ENCODE peak calls at places on chromosomes 13 and 19, in five cellular contexts. One of them, this sample, is unnamed.

GRCh38 chr19:43591904-43592772 is 3.8 kb downstream of the IRGQ start:
- DNase-seq in mammary epithelial cell: no peak
- DNase-seq in endothelial cell of umbilical vein: no peak
- DNase-seq in hepatocyte: no peak
- DNase-seq in neuronal stem cell: no peak
- DNase-seq in this sample: no peak

GRCh38 chr13:55553736-55554135 is 1587.0 kb upstream of the PRR20A start:
- DNase-seq in hepatocyte: no peak
- DNase-seq in mammary epithelial cell: no peak
- DNase-seq in neuronal stem cell: no peak
- DNase-seq in endothelial cell of umbilical vein: no peak
- DNase-seq in this sample: no peak

GRCh38 chr13:25447396-25447795 is 75.6 kb downstream of the ATP8A2 start:
- DNase-seq in mammary epithelial cell: no peak
- DNase-seq in hepatocyte: no peak
- DNase-seq in neuronal stem cell: no peak
- DNase-seq in endothelial cell of umbilical vein: no peak
- DNase-seq in this sample: no peak

GRCh38 chr13:46953331-46953730 is 56.5 kb upstream of the HTR2A start:
- DNase-seq in endothelial cell of umbilical vein: no peak
- DNase-seq in neuronal stem cell: no peak
- DNase-seq in hepatocyte: no peak
- DNase-seq in mammary epithelial cell: no peak
- DNase-seq in this sample: no peak

GRCh38 chr13:99390601-99391000 is 83.4 kb upstream of the GPR183 start:
- DNase-seq in hepatocyte: no peak
- DNase-seq in endothelial cell of umbilical vein: no peak
- DNase-seq in mammary epithelial cell: no peak
- DNase-seq in neuronal stem cell: no peak
- DNase-seq in this sample: no peak

GRCh38 chr13:32988588-32989256 is 27.5 kb upstream of the KL start:
- DNase-seq in hepatocyte: no peak
- DNase-seq in endothelial cell of umbilical vein: no peak
- DNase-seq in mammary epithelial cell: no peak
- DNase-seq in neuronal stem cell: no peak
- DNase-seq in this sample: no peak

GRCh38 chr19:38142176-38143035 is 81.6 kb downstream of the DPF1 start:
- DNase-seq in endothelial cell of umbilical vein: peak; percentile 37
- DNase-seq in hepatocyte: peak; percentile 74
- DNase-seq in neuronal stem cell: peak; percentile 68
- DNase-seq in mammary epithelial cell: peak; percentile 32
- DNase-seq in this sample: peak; percentile 44

GRCh38 chr13:26847281-26847680 is 86.7 kb upstream of the GPR12 start:
- DNase-seq in neuronal stem cell: peak; percentile 15
- DNase-seq in mammary epithelial cell: no peak
- DNase-seq in hepatocyte: no peak
- DNase-seq in endothelial cell of umbilical vein: no peak
- DNase-seq in this sample: no peak

GRCh38 chr19:1651548-1652394 is 644 bp downstream of the TCF3 start:
- DNase-seq in hepatocyte: peak; percentile 75
- DNase-seq in endothelial cell of umbilical vein: peak; percentile 40
- DNase-seq in mammary epithelial cell: peak; percentile 36
- DNase-seq in neuronal stem cell: peak; percentile 42
- DNase-seq in this sample: no peak
- H2AFZ ChIP-seq in hepatocyte: peak overlapping the region; percentile 46
- H2AFZ ChIP-seq in endothelial cell of umbilical vein: no peak overlapping the region
- H2AFZ ChIP-seq in mammary epithelial cell: peak overlapping the region; percentile 36
- H2AFZ ChIP-seq in neuronal stem cell: peak overlapping the region; percentile 23
- H2AFZ ChIP-seq in this sample: no peak overlapping the region

DNA sequence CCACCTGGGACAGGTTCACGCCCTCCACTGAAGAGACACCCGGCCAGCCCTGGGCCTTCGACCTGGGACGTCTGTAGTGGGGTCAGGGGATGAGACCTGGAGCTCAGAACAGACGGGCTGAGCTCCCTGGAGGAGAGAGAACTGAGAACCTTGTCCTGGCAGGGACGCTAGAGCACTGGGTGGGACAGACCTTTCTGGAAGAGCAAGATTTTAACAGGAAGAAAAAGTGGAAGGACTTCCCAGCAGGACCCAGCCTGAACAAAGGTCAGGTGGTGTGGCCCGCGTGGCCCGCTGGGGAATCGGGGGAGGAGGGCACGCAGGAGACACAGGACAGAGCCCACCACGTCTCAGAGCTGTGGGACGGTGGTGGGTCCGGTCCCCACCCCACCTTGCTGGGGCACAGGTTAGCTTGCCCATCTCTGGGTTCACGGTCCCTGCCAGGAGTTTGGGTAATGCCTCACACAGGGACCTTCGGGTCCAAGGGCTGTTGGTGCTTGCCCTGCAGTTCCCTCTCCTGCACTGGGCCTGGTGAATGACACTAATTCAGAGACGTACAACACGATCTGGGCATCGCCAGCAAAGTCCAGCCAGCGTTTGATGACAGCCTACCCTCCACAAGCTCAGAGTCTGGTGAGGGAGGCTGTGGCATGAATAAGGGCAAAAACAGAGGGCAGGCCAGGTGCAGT is 1.2 kb upstream of the EFNA2 start:
- DNase-seq in endothelial cell of umbilical vein: no peak
- DNase-seq in mammary epithelial cell: no peak
- DNase-seq in neuronal stem cell: no peak
- DNase-seq in hepatocyte: no peak
- DNase-seq in this sample: no peak
- H3K27me3 ChIP-seq in endothelial cell of umbilical vein: peaks cover 20% of the 10 kb centered on the region
- H3K27me3 ChIP-seq in mammary epithelial cell: peaks cover 19% of the 10 kb centered on the region
- H3K27me3 ChIP-seq in neuronal stem cell: peaks cover 11% of the 10 kb centered on the region
- H3K27me3 ChIP-seq in hepatocyte: no peaks in the 10 kb centered on the region
- H3K27me3 ChIP-seq in this sample: peaks cover 19% of the 10 kb centered on the region

DNA sequence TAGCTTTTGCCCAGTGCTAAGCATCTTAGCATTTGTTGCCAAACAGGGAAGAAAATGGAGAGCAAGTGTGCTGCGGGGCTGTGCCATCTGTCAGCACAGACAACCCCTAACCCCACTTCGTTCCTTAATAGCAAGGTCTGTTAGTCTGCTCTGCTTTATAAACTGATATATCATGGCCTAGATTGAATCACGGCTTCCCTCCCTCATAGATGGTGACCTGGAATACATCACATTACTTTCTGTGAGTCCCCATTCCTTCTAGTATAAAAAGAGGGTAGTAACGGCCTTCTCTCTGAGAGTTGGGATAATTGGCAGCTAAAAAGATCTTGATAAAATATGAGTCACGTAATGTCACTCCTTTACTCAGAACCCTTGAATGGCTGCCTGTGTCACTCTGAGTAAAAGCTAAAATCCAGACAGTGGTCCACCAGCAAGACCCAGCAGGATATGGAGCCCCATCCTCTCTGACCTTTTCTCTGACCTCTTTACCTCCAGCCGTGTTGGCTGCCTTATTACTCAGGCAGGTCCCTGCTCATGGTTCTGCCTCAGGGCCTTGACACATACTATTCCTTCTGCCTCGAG is 151.7 kb downstream of the DLEU7 start:
- DNase-seq in hepatocyte: no peak
- DNase-seq in endothelial cell of umbilical vein: no peak
- DNase-seq in neuronal stem cell: no peak
- DNase-seq in mammary epithelial cell: no peak
- DNase-seq in this sample: no peak
- H2AFZ ChIP-seq in hepatocyte: peak overlapping the region; percentile 0
- H2AFZ ChIP-seq in endothelial cell of umbilical vein: peak overlapping the region; percentile 40
- H2AFZ ChIP-seq in neuronal stem cell: peak overlapping the region; percentile 14
- H2AFZ ChIP-seq in mammary epithelial cell: no peak overlapping the region
- H2AFZ ChIP-seq in this sample: no peak overlapping the region

GRCh38 chr13:27973956-27974662 is 5.0 kb upstream of the CDX2 start:
- DNase-seq in endothelial cell of umbilical vein: no peak
- DNase-seq in mammary epithelial cell: no peak
- DNase-seq in hepatocyte: no peak
- DNase-seq in neuronal stem cell: no peak
- DNase-seq in this sample: no peak
- H3K27me3 ChIP-seq in endothelial cell of umbilical vein: peaks cover 98% of the 10 kb centered on the region
- H3K27me3 ChIP-seq in mammary epithelial cell: peaks cover 76% of the 10 kb centered on the region
- H3K27me3 ChIP-seq in hepatocyte: peaks cover 97% of the 10 kb centered on the region
- H3K27me3 ChIP-seq in neuronal stem cell: peaks cover 99% of the 10 kb centered on the region
- H3K27me3 ChIP-seq in this sample: peaks cover 19% of the 10 kb centered on the region

GRCh38 chr13:82560889-82561288 is 1321.4 kb downstream of the SLITRK1 start:
- DNase-seq in endothelial cell of umbilical vein: no peak
- DNase-seq in mammary epithelial cell: no peak
- DNase-seq in hepatocyte: no peak
- DNase-seq in neuronal stem cell: no peak
- DNase-seq in this sample: no peak
- H2AFZ ChIP-seq in endothelial cell of umbilical vein: no peak overlapping the region
- H2AFZ ChIP-seq in mammary epithelial cell: no peak overlapping the region
- H2AFZ ChIP-seq in hepatocyte: no peak overlapping the region
- H2AFZ ChIP-seq in neuronal stem cell: no peak overlapping the region
- H2AFZ ChIP-seq in this sample: peak overlapping the region; percentile 55

GRCh38 chr13:23628250-23628649 is 58.0 kb downstream of the TNFRSF19 start:
- DNase-seq in endothelial cell of umbilical vein: no peak
- DNase-seq in neuronal stem cell: no peak
- DNase-seq in hepatocyte: no peak
- DNase-seq in mammary epithelial cell: no peak
- DNase-seq in this sample: no peak
- H3K27me3 ChIP-seq in endothelial cell of umbilical vein: no peaks in the 10 kb centered on the region
- H3K27me3 ChIP-seq in neuronal stem cell: no peaks in the 10 kb centered on the region
- H3K27me3 ChIP-seq in hepatocyte: no peaks in the 10 kb centered on the region
- H3K27me3 ChIP-seq in mammary epithelial cell: no peaks in the 10 kb centered on the region
- H3K27me3 ChIP-seq in this sample: no peaks in the 10 kb centered on the region